ENCODE peak calls at places on chromosome 9, in seven cellular contexts. One of them, this sample, is unnamed.

GRCh38 chr9:70406446-70406862 is 8.0 kb downstream of the KLF9 start:
- DNase-seq in CD4-positive, alpha-beta T cell: no peak
- DNase-seq in right lobe of liver: no peak
- DNase-seq in activated CD8-positive, alpha-beta T cell treated with anti-CD3 and anti-CD28 coated beads for 36 hours: peak; percentile 76
- DNase-seq in LoVo: no peak
- DNase-seq in KBM-7: peak; percentile 84
- DNase-seq in astrocyte of the spinal cord: peak; percentile 52
- DNase-seq in this sample: no peak

GRCh38 chr9:20604561-20604960 is 17.7 kb downstream of the MLLT3 start:
- DNase-seq in LoVo: peak; percentile 23
- DNase-seq in activated CD8-positive, alpha-beta T cell treated with anti-CD3 and anti-CD28 coated beads for 36 hours: no peak
- DNase-seq in KBM-7: no peak
- DNase-seq in CD4-positive, alpha-beta T cell: no peak
- DNase-seq in right lobe of liver: no peak
- DNase-seq in astrocyte of the spinal cord: peak; percentile 67
- DNase-seq in this sample: peak; percentile 44

GRCh38 chr9:138073808-138074207 is 196.2 kb downstream of the CACNA1B start:
- DNase-seq in CD4-positive, alpha-beta T cell: no peak
- DNase-seq in activated CD8-positive, alpha-beta T cell treated with anti-CD3 and anti-CD28 coated beads for 36 hours: no peak
- DNase-seq in LoVo: no peak
- DNase-seq in KBM-7: no peak
- DNase-seq in astrocyte of the spinal cord: no peak
- DNase-seq in right lobe of liver: peak; percentile 6
- DNase-seq in this sample: no peak

GRCh38 chr9:128169492-128169891 is 9.4 kb downstream of the BBLN start:
- DNase-seq in CD4-positive, alpha-beta T cell: no peak
- DNase-seq in LoVo: no peak
- DNase-seq in activated CD8-positive, alpha-beta T cell treated with anti-CD3 and anti-CD28 coated beads for 36 hours: no peak
- DNase-seq in astrocyte of the spinal cord: no peak
- DNase-seq in KBM-7: no peak
- DNase-seq in right lobe of liver: no peak
- DNase-seq in this sample: no peak

GRCh38 chr9:33117306-33117705 is 40.8 kb upstream of the SMU1 start:
- DNase-seq in LoVo: no peak
- DNase-seq in KBM-7: peak; percentile 20
- DNase-seq in activated CD8-positive, alpha-beta T cell treated with anti-CD3 and anti-CD28 coated beads for 36 hours: no peak
- DNase-seq in CD4-positive, alpha-beta T cell: no peak
- DNase-seq in astrocyte of the spinal cord: peak; percentile 58
- DNase-seq in right lobe of liver: no peak
- DNase-seq in this sample: no peak

GRCh38 chr9:97307500-97308163 is at the start of gene CCDC180:
- DNase-seq in CD4-positive, alpha-beta T cell: no peak
- DNase-seq in KBM-7: no peak
- DNase-seq in activated CD8-positive, alpha-beta T cell treated with anti-CD3 and anti-CD28 coated beads for 36 hours: no peak
- DNase-seq in right lobe of liver: peak; percentile 58
- DNase-seq in astrocyte of the spinal cord: peak; percentile 8
- DNase-seq in LoVo: no peak
- DNase-seq in this sample: peak; percentile 4

GRCh38 chr9:87239312-87239711 is 258.4 kb upstream of the DAPK1 start:
- DNase-seq in activated CD8-positive, alpha-beta T cell treated with anti-CD3 and anti-CD28 coated beads for 36 hours: no peak
- DNase-seq in LoVo: no peak
- DNase-seq in right lobe of liver: no peak
- DNase-seq in KBM-7: no peak
- DNase-seq in CD4-positive, alpha-beta T cell: no peak
- DNase-seq in astrocyte of the spinal cord: no peak
- DNase-seq in this sample: no peak

GRCh38 chr9:116099821-116100220 is 53.8 kb upstream of the PAPPA start:
- DNase-seq in LoVo: no peak
- DNase-seq in CD4-positive, alpha-beta T cell: no peak
- DNase-seq in KBM-7: no peak
- DNase-seq in right lobe of liver: no peak
- DNase-seq in activated CD8-positive, alpha-beta T cell treated with anti-CD3 and anti-CD28 coated beads for 36 hours: no peak
- DNase-seq in astrocyte of the spinal cord: no peak
- DNase-seq in this sample: no peak

GRCh38 chr9:37037744-37038640 is 3.9 kb upstream of the PAX5 start:
- DNase-seq in KBM-7: no peak
- DNase-seq in astrocyte of the spinal cord: no peak
- DNase-seq in CD4-positive, alpha-beta T cell: no peak
- DNase-seq in LoVo: no peak
- DNase-seq in right lobe of liver: no peak
- DNase-seq in activated CD8-positive, alpha-beta T cell treated with anti-CD3 and anti-CD28 coated beads for 36 hours: peak; percentile 37
- DNase-seq in this sample: no peak